ENCODE peak calls at places on chromosomes 3 and 15, in nine cellular contexts. One of them, this sample, is unnamed.

GRCh38 chr3:186520957-186521842 is 23.0 kb downstream of the CRYGS start:
- DNase-seq in AG04450: no peak
- DNase-seq in lower leg skin: no peak
- DNase-seq in anterior cingulate cortex: no peak
- DNase-seq in NCI-H774: no peak
- DNase-seq in IMR-90: no peak
- DNase-seq in activated CD4-positive, alpha-beta T cell treated with anti-CD3 and anti-CD28 coated beads, Interleukin-2, amount 50 U/mL, for 48 hours: peak
- DNase-seq in NCI-H2171: no peak
- DNase-seq in ovary: no peak
- DNase-seq in this sample: no peak

GRCh38 chr3:128071771-128072453 is 19.7 kb downstream of the SEC61A1 start:
- DNase-seq in AG04450: no peak
- DNase-seq in lower leg skin: no peak
- DNase-seq in anterior cingulate cortex: no peak
- DNase-seq in NCI-H774: no peak
- DNase-seq in IMR-90: no peak
- DNase-seq in activated CD4-positive, alpha-beta T cell treated with anti-CD3 and anti-CD28 coated beads, Interleukin-2, amount 50 U/mL, for 48 hours: no peak
- DNase-seq in NCI-H2171: no peak
- DNase-seq in ovary: no peak
- DNase-seq in this sample: no peak

GRCh38 chr3:40588406-40588805 is 63.6 kb downstream of the ZNF621 start:
- DNase-seq in AG04450: no peak
- DNase-seq in lower leg skin: no peak
- DNase-seq in anterior cingulate cortex: no peak
- DNase-seq in NCI-H774: no peak
- DNase-seq in IMR-90: no peak
- DNase-seq in activated CD4-positive, alpha-beta T cell treated with anti-CD3 and anti-CD28 coated beads, Interleukin-2, amount 50 U/mL, for 48 hours: no peak
- DNase-seq in NCI-H2171: no peak
- DNase-seq in ovary: no peak
- DNase-seq in this sample: no peak

GRCh38 chr15:55694652-55695150 is 48.3 kb downstream of the PRTG start:
- DNase-seq in AG04450: peak
- DNase-seq in lower leg skin: no peak
- DNase-seq in anterior cingulate cortex: no peak
- DNase-seq in NCI-H774: no peak
- DNase-seq in IMR-90: peak
- DNase-seq in activated CD4-positive, alpha-beta T cell treated with anti-CD3 and anti-CD28 coated beads, Interleukin-2, amount 50 U/mL, for 48 hours: no peak
- DNase-seq in NCI-H2171: peak
- DNase-seq in ovary: no peak
- DNase-seq in this sample: no peak

GRCh38 chr15:41948499-41948898 is 23.9 kb downstream of the EHD4 start:
- DNase-seq in AG04450: no peak
- DNase-seq in lower leg skin: peak
- DNase-seq in anterior cingulate cortex: no peak
- DNase-seq in NCI-H774: no peak
- DNase-seq in IMR-90: no peak
- DNase-seq in activated CD4-positive, alpha-beta T cell treated with anti-CD3 and anti-CD28 coated beads, Interleukin-2, amount 50 U/mL, for 48 hours: no peak
- DNase-seq in NCI-H2171: no peak
- DNase-seq in ovary: no peak
- DNase-seq in this sample: no peak

GRCh38 chr3:49018707-49019006 is 277 bp upstream of the DALRD3 start:
- DNase-seq in AG04450: no peak
- DNase-seq in lower leg skin: no peak
- DNase-seq in anterior cingulate cortex: no peak
- DNase-seq in NCI-H774: no peak
- DNase-seq in IMR-90: no peak
- DNase-seq in activated CD4-positive, alpha-beta T cell treated with anti-CD3 and anti-CD28 coated beads, Interleukin-2, amount 50 U/mL, for 48 hours: no peak
- DNase-seq in NCI-H2171: no peak
- DNase-seq in ovary: no peak
- DNase-seq in this sample: no peak

GRCh38 chr3:157445897-157446296 is 9.2 kb downstream of the PTX3 start:
- DNase-seq in AG04450: no peak
- DNase-seq in lower leg skin: no peak
- DNase-seq in anterior cingulate cortex: no peak
- DNase-seq in NCI-H774: no peak
- DNase-seq in IMR-90: peak
- DNase-seq in activated CD4-positive, alpha-beta T cell treated with anti-CD3 and anti-CD28 coated beads, Interleukin-2, amount 50 U/mL, for 48 hours: no peak
- DNase-seq in NCI-H2171: no peak
- DNase-seq in ovary: no peak
- DNase-seq in this sample: no peak

GRCh38 chr3:150331978-150332568 is 76.0 kb upstream of the TSC22D2 start:
- DNase-seq in AG04450: no peak
- DNase-seq in lower leg skin: no peak
- DNase-seq in anterior cingulate cortex: no peak
- DNase-seq in NCI-H774: no peak
- DNase-seq in IMR-90: no peak
- DNase-seq in activated CD4-positive, alpha-beta T cell treated with anti-CD3 and anti-CD28 coated beads, Interleukin-2, amount 50 U/mL, for 48 hours: no peak
- DNase-seq in NCI-H2171: no peak
- DNase-seq in ovary: no peak
- DNase-seq in this sample: no peak

GRCh38 chr3:30597131-30597768 is 9.2 kb upstream of the TGFBR2 start:
- DNase-seq in AG04450: no peak
- DNase-seq in lower leg skin: no peak
- DNase-seq in anterior cingulate cortex: no peak
- DNase-seq in NCI-H774: no peak
- DNase-seq in IMR-90: peak
- DNase-seq in activated CD4-positive, alpha-beta T cell treated with anti-CD3 and anti-CD28 coated beads, Interleukin-2, amount 50 U/mL, for 48 hours: no peak
- DNase-seq in NCI-H2171: no peak
- DNase-seq in ovary: no peak
- DNase-seq in this sample: no peak

GRCh38 chr3:194350726-194351071 is 429 bp downstream of the CPN2 start:
- DNase-seq in AG04450: no peak
- DNase-seq in lower leg skin: no peak
- DNase-seq in anterior cingulate cortex: no peak
- DNase-seq in NCI-H774: no peak
- DNase-seq in IMR-90: no peak
- DNase-seq in activated CD4-positive, alpha-beta T cell treated with anti-CD3 and anti-CD28 coated beads, Interleukin-2, amount 50 U/mL, for 48 hours: no peak
- DNase-seq in NCI-H2171: no peak
- DNase-seq in ovary: no peak
- DNase-seq in this sample: no peak

GRCh38 chr3:138406606-138407005 is 27.8 kb upstream of the ESYT3 start:
- DNase-seq in AG04450: no peak
- DNase-seq in lower leg skin: no peak
- DNase-seq in anterior cingulate cortex: no peak
- DNase-seq in NCI-H774: no peak
- DNase-seq in IMR-90: no peak
- DNase-seq in activated CD4-positive, alpha-beta T cell treated with anti-CD3 and anti-CD28 coated beads, Interleukin-2, amount 50 U/mL, for 48 hours: no peak
- DNase-seq in NCI-H2171: no peak
- DNase-seq in ovary: no peak
- DNase-seq in this sample: no peak

GRCh38 chr3:14524311-14524711 is 15.8 kb downstream of the GRIP2 start:
- DNase-seq in AG04450: no peak
- DNase-seq in lower leg skin: peak
- DNase-seq in anterior cingulate cortex: no peak
- DNase-seq in NCI-H774: no peak
- DNase-seq in IMR-90: no peak
- DNase-seq in activated CD4-positive, alpha-beta T cell treated with anti-CD3 and anti-CD28 coated beads, Interleukin-2, amount 50 U/mL, for 48 hours: no peak
- DNase-seq in NCI-H2171: no peak
- DNase-seq in ovary: peak
- DNase-seq in this sample: no peak

GRCh38 chr3:188361888-188362287 is 207.9 kb downstream of the LPP start:
- DNase-seq in AG04450: no peak
- DNase-seq in lower leg skin: no peak
- DNase-seq in anterior cingulate cortex: no peak
- DNase-seq in NCI-H774: no peak
- DNase-seq in IMR-90: no peak
- DNase-seq in activated CD4-positive, alpha-beta T cell treated with anti-CD3 and anti-CD28 coated beads, Interleukin-2, amount 50 U/mL, for 48 hours: no peak
- DNase-seq in NCI-H2171: no peak
- DNase-seq in ovary: no peak
- DNase-seq in this sample: no peak

GRCh38 chr3:190443257-190443656 is 6.4 kb downstream of the TMEM207 start:
- DNase-seq in AG04450: no peak
- DNase-seq in lower leg skin: no peak
- DNase-seq in anterior cingulate cortex: no peak
- DNase-seq in NCI-H774: no peak
- DNase-seq in IMR-90: peak
- DNase-seq in activated CD4-positive, alpha-beta T cell treated with anti-CD3 and anti-CD28 coated beads, Interleukin-2, amount 50 U/mL, for 48 hours: no peak
- DNase-seq in NCI-H2171: no peak
- DNase-seq in ovary: no peak
- DNase-seq in this sample: no peak

GRCh38 chr3:164879201-164879600 is 199.1 kb downstream of the SI start:
- DNase-seq in AG04450: no peak
- DNase-seq in lower leg skin: no peak
- DNase-seq in anterior cingulate cortex: no peak
- DNase-seq in NCI-H774: no peak
- DNase-seq in IMR-90: no peak
- DNase-seq in activated CD4-positive, alpha-beta T cell treated with anti-CD3 and anti-CD28 coated beads, Interleukin-2, amount 50 U/mL, for 48 hours: no peak
- DNase-seq in NCI-H2171: no peak
- DNase-seq in ovary: no peak
- DNase-seq in this sample: peak

GRCh38 chr3:2937578-2937977 is 172.6 kb downstream of the IL5RA start:
- DNase-seq in AG04450: no peak
- DNase-seq in lower leg skin: no peak
- DNase-seq in anterior cingulate cortex: no peak
- DNase-seq in NCI-H774: no peak
- DNase-seq in IMR-90: no peak
- DNase-seq in activated CD4-positive, alpha-beta T cell treated with anti-CD3 and anti-CD28 coated beads, Interleukin-2, amount 50 U/mL, for 48 hours: no peak
- DNase-seq in NCI-H2171: no peak
- DNase-seq in ovary: no peak
- DNase-seq in this sample: no peak

GRCh38 chr3:97970929-97971460 is 1.2 kb downstream of the RIOX2 start:
- DNase-seq in AG04450: no peak
- DNase-seq in lower leg skin: no peak
- DNase-seq in anterior cingulate cortex: no peak
- DNase-seq in NCI-H774: no peak
- DNase-seq in IMR-90: no peak
- DNase-seq in activated CD4-positive, alpha-beta T cell treated with anti-CD3 and anti-CD28 coated beads, Interleukin-2, amount 50 U/mL, for 48 hours: no peak
- DNase-seq in NCI-H2171: peak
- DNase-seq in ovary: no peak
- DNase-seq in this sample: no peak

GRCh38 chr15:92021765-92022164 is 168.3 kb downstream of the SLCO3A1 start:
- DNase-seq in AG04450: no peak
- DNase-seq in lower leg skin: no peak
- DNase-seq in anterior cingulate cortex: no peak
- DNase-seq in NCI-H774: no peak
- DNase-seq in IMR-90: no peak
- DNase-seq in activated CD4-positive, alpha-beta T cell treated with anti-CD3 and anti-CD28 coated beads, Interleukin-2, amount 50 U/mL, for 48 hours: no peak
- DNase-seq in NCI-H2171: no peak
- DNase-seq in ovary: no peak
- DNase-seq in this sample: no peak

GRCh38 chr3:36729204-36730056 is 34.9 kb downstream of the DCLK3 start:
- DNase-seq in AG04450: peak
- DNase-seq in lower leg skin: no peak
- DNase-seq in anterior cingulate cortex: no peak
- DNase-seq in NCI-H774: no peak
- DNase-seq in IMR-90: peak
- DNase-seq in activated CD4-positive, alpha-beta T cell treated with anti-CD3 and anti-CD28 coated beads, Interleukin-2, amount 50 U/mL, for 48 hours: no peak
- DNase-seq in NCI-H2171: no peak
- DNase-seq in ovary: no peak
- DNase-seq in this sample: no peak

GRCh38 chr3:112132975-112133448 is at the start of gene GCSAM:
- DNase-seq in AG04450: no peak
- DNase-seq in lower leg skin: no peak
- DNase-seq in anterior cingulate cortex: peak
- DNase-seq in NCI-H774: no peak
- DNase-seq in IMR-90: no peak
- DNase-seq in activated CD4-positive, alpha-beta T cell treated with anti-CD3 and anti-CD28 coated beads, Interleukin-2, amount 50 U/mL, for 48 hours: peak
- DNase-seq in NCI-H2171: peak
- DNase-seq in ovary: no peak
- DNase-seq in this sample: no peak

GRCh38 chr3:55486857-55487375 is at the start of gene WNT5A:
- DNase-seq in AG04450: no peak
- DNase-seq in lower leg skin: no peak
- DNase-seq in anterior cingulate cortex: no peak
- DNase-seq in NCI-H774: peak
- DNase-seq in IMR-90: no peak
- DNase-seq in activated CD4-positive, alpha-beta T cell treated with anti-CD3 and anti-CD28 coated beads, Interleukin-2, amount 50 U/mL, for 48 hours: no peak
- DNase-seq in NCI-H2171: no peak
- DNase-seq in ovary: peak
- DNase-seq in this sample: peak

GRCh38 chr15:92909131-92909781 is 9.1 kb downstream of the CHD2 start:
- DNase-seq in AG04450: no peak
- DNase-seq in lower leg skin: no peak
- DNase-seq in anterior cingulate cortex: no peak
- DNase-seq in NCI-H774: no peak
- DNase-seq in IMR-90: peak
- DNase-seq in activated CD4-positive, alpha-beta T cell treated with anti-CD3 and anti-CD28 coated beads, Interleukin-2, amount 50 U/mL, for 48 hours: no peak
- DNase-seq in NCI-H2171: no peak
- DNase-seq in ovary: no peak
- DNase-seq in this sample: no peak

GRCh38 chr3:67381667-67382272 is 272.6 kb downstream of the SUCLG2 start:
- DNase-seq in AG04450: no peak
- DNase-seq in lower leg skin: no peak
- DNase-seq in anterior cingulate cortex: no peak
- DNase-seq in NCI-H774: no peak
- DNase-seq in IMR-90: peak
- DNase-seq in activated CD4-positive, alpha-beta T cell treated with anti-CD3 and anti-CD28 coated beads, Interleukin-2, amount 50 U/mL, for 48 hours: no peak
- DNase-seq in NCI-H2171: no peak
- DNase-seq in ovary: no peak
- DNase-seq in this sample: no peak

GRCh38 chr3:99846472-99846871 is 28.8 kb downstream of the CMSS1 start:
- DNase-seq in AG04450: no peak
- DNase-seq in lower leg skin: no peak
- DNase-seq in anterior cingulate cortex: no peak
- DNase-seq in NCI-H774: peak
- DNase-seq in IMR-90: peak
- DNase-seq in activated CD4-positive, alpha-beta T cell treated with anti-CD3 and anti-CD28 coated beads, Interleukin-2, amount 50 U/mL, for 48 hours: no peak
- DNase-seq in NCI-H2171: no peak
- DNase-seq in ovary: peak
- DNase-seq in this sample: no peak

GRCh38 chr15:90463381-90463780 is 66.3 kb upstream of the CRTC3 start:
- DNase-seq in AG04450: no peak
- DNase-seq in lower leg skin: no peak
- DNase-seq in anterior cingulate cortex: no peak
- DNase-seq in NCI-H774: no peak
- DNase-seq in IMR-90: peak
- DNase-seq in activated CD4-positive, alpha-beta T cell treated with anti-CD3 and anti-CD28 coated beads, Interleukin-2, amount 50 U/mL, for 48 hours: no peak
- DNase-seq in NCI-H2171: no peak
- DNase-seq in ovary: no peak
- DNase-seq in this sample: no peak

GRCh38 chr15:29266052-29266572 is 3.5 kb downstream of the NSMCE3 start:
- DNase-seq in AG04450: no peak
- DNase-seq in lower leg skin: no peak
- DNase-seq in anterior cingulate cortex: no peak
- DNase-seq in NCI-H774: no peak
- DNase-seq in IMR-90: no peak
- DNase-seq in activated CD4-positive, alpha-beta T cell treated with anti-CD3 and anti-CD28 coated beads, Interleukin-2, amount 50 U/mL, for 48 hours: no peak
- DNase-seq in NCI-H2171: no peak
- DNase-seq in ovary: no peak
- DNase-seq in this sample: no peak

GRCh38 chr3:72143322-72143721 is 358.4 kb upstream of the PROK2 start:
- DNase-seq in AG04450: no peak
- DNase-seq in lower leg skin: no peak
- DNase-seq in anterior cingulate cortex: no peak
- DNase-seq in NCI-H774: no peak
- DNase-seq in IMR-90: peak
- DNase-seq in activated CD4-positive, alpha-beta T cell treated with anti-CD3 and anti-CD28 coated beads, Interleukin-2, amount 50 U/mL, for 48 hours: no peak
- DNase-seq in NCI-H2171: no peak
- DNase-seq in ovary: no peak
- DNase-seq in this sample: no peak

GRCh38 chr3:189967254-189967865 is 153.3 kb downstream of the P3H2 start:
- DNase-seq in AG04450: peak
- DNase-seq in lower leg skin: no peak
- DNase-seq in anterior cingulate cortex: no peak
- DNase-seq in NCI-H774: peak
- DNase-seq in IMR-90: peak
- DNase-seq in activated CD4-positive, alpha-beta T cell treated with anti-CD3 and anti-CD28 coated beads, Interleukin-2, amount 50 U/mL, for 48 hours: no peak
- DNase-seq in NCI-H2171: peak
- DNase-seq in ovary: no peak
- DNase-seq in this sample: no peak

GRCh38 chr15:74584779-74585178 is 30.9 kb upstream of the CLK3 start:
- DNase-seq in AG04450: no peak
- DNase-seq in lower leg skin: no peak
- DNase-seq in anterior cingulate cortex: peak
- DNase-seq in NCI-H774: no peak
- DNase-seq in IMR-90: no peak
- DNase-seq in activated CD4-positive, alpha-beta T cell treated with anti-CD3 and anti-CD28 coated beads, Interleukin-2, amount 50 U/mL, for 48 hours: no peak
- DNase-seq in NCI-H2171: no peak
- DNase-seq in ovary: no peak
- DNase-seq in this sample: peak

GRCh38 chr3:155741081-155741480 is 3.8 kb downstream of the PLCH1 start:
- DNase-seq in AG04450: no peak
- DNase-seq in lower leg skin: no peak
- DNase-seq in anterior cingulate cortex: no peak
- DNase-seq in NCI-H774: no peak
- DNase-seq in IMR-90: no peak
- DNase-seq in activated CD4-positive, alpha-beta T cell treated with anti-CD3 and anti-CD28 coated beads, Interleukin-2, amount 50 U/mL, for 48 hours: no peak
- DNase-seq in NCI-H2171: no peak
- DNase-seq in ovary: no peak
- DNase-seq in this sample: no peak

GRCh38 chr3:71031914-71032521 is 551.5 kb downstream of the FOXP1 start:
- DNase-seq in AG04450: no peak
- DNase-seq in lower leg skin: no peak
- DNase-seq in anterior cingulate cortex: no peak
- DNase-seq in NCI-H774: no peak
- DNase-seq in IMR-90: no peak
- DNase-seq in activated CD4-positive, alpha-beta T cell treated with anti-CD3 and anti-CD28 coated beads, Interleukin-2, amount 50 U/mL, for 48 hours: no peak
- DNase-seq in NCI-H2171: peak
- DNase-seq in ovary: no peak
- DNase-seq in this sample: no peak